ENCODE peak calls at places on chromosomes 4 and X, in eight cellular contexts. One of them, this sample, is unnamed. For H3K4me1, the result is how much of the 10 kb centered on the place peaks cover.

GRCh38 chr4:84966382-84967291 is at the start of gene WDFY3:
- DNase-seq in left ventricle myocardium inferior: peak
- DNase-seq in IMR-90: peak
- DNase-seq in upper lobe of left lung: peak
- DNase-seq in fibroblast of lung: peak
- DNase-seq in DND-41: no peak
- DNase-seq in transverse colon: peak
- DNase-seq in colonic mucosa: peak
- DNase-seq in this sample: peak

GRCh38 chr4:128782076-128782715 is 27.3 kb upstream of the JADE1 start:
- DNase-seq in DND-41: peak
- DNase-seq in colonic mucosa: peak
- DNase-seq in upper lobe of left lung: no peak
- DNase-seq in left ventricle myocardium inferior: peak
- DNase-seq in IMR-90: peak
- DNase-seq in fibroblast of lung: no peak
- DNase-seq in transverse colon: peak
- DNase-seq in this sample: no peak

GRCh38 chrX:136577562-136577961 is 45.5 kb downstream of the VGLL1 start:
- DNase-seq in colonic mucosa: peak
- DNase-seq in transverse colon: peak
- DNase-seq in left ventricle myocardium inferior: peak
- DNase-seq in fibroblast of lung: peak
- DNase-seq in IMR-90: peak
- DNase-seq in upper lobe of left lung: no peak
- DNase-seq in DND-41: peak
- DNase-seq in this sample: no peak

GRCh38 chrX:103464774-103465117 is 54.5 kb downstream of the RAB40A start:
- DNase-seq in DND-41: peak
- DNase-seq in left ventricle myocardium inferior: peak
- DNase-seq in colonic mucosa: peak
- DNase-seq in transverse colon: peak
- DNase-seq in IMR-90: peak
- DNase-seq in upper lobe of left lung: no peak
- DNase-seq in fibroblast of lung: peak
- DNase-seq in this sample: no peak

GRCh38 chr4:1368421-1369090 is 21.5 kb downstream of the UVSSA start:
- DNase-seq in DND-41: no peak
- DNase-seq in fibroblast of lung: no peak
- DNase-seq in upper lobe of left lung: peak
- DNase-seq in IMR-90: no peak
- DNase-seq in transverse colon: no peak
- DNase-seq in left ventricle myocardium inferior: peak
- DNase-seq in colonic mucosa: no peak
- DNase-seq in this sample: peak

GRCh38 chr4:156547439-156547838 is 424.2 kb downstream of the PDGFC start:
- DNase-seq in DND-41: no peak
- DNase-seq in fibroblast of lung: peak
- DNase-seq in left ventricle myocardium inferior: no peak
- DNase-seq in colonic mucosa: no peak
- DNase-seq in transverse colon: no peak
- DNase-seq in IMR-90: peak
- DNase-seq in upper lobe of left lung: no peak
- DNase-seq in this sample: no peak

GRCh38 chr4:182297659-182298058 is 54.5 kb downstream of the TENM3 start:
- DNase-seq in colonic mucosa: no peak
- DNase-seq in transverse colon: no peak
- DNase-seq in left ventricle myocardium inferior: no peak
- DNase-seq in upper lobe of left lung: no peak
- DNase-seq in fibroblast of lung: peak
- DNase-seq in IMR-90: peak
- DNase-seq in DND-41: no peak
- DNase-seq in this sample: no peak

GRCh38 chr4:115145393-115146160 is 32.2 kb upstream of the NDST4 start:
- DNase-seq in transverse colon: peak
- DNase-seq in IMR-90: no peak
- DNase-seq in colonic mucosa: peak
- DNase-seq in fibroblast of lung: no peak
- DNase-seq in DND-41: no peak
- DNase-seq in upper lobe of left lung: no peak
- DNase-seq in left ventricle myocardium inferior: no peak
- DNase-seq in this sample: no peak

GRCh38 chr4:65538571-65538970 is 131.7 kb downstream of the EPHA5 start:
- DNase-seq in upper lobe of left lung: no peak
- DNase-seq in left ventricle myocardium inferior: no peak
- DNase-seq in DND-41: no peak
- DNase-seq in colonic mucosa: no peak
- DNase-seq in transverse colon: no peak
- DNase-seq in fibroblast of lung: no peak
- DNase-seq in IMR-90: peak
- DNase-seq in this sample: no peak

GRCh38 chr4:4417886-4418285 is 31.0 kb downstream of the NSG1 start:
- DNase-seq in DND-41: peak
- DNase-seq in left ventricle myocardium inferior: no peak
- DNase-seq in IMR-90: no peak
- DNase-seq in upper lobe of left lung: no peak
- DNase-seq in colonic mucosa: no peak
- DNase-seq in fibroblast of lung: no peak
- DNase-seq in transverse colon: no peak
- DNase-seq in this sample: peak

GRCh38 chr4:1347410-1347864 is 429 bp downstream of the UVSSA start:
- DNase-seq in colonic mucosa: peak
- DNase-seq in transverse colon: peak
- DNase-seq in upper lobe of left lung: no peak
- DNase-seq in DND-41: no peak
- DNase-seq in fibroblast of lung: peak
- DNase-seq in left ventricle myocardium inferior: peak
- DNase-seq in IMR-90: peak
- DNase-seq in this sample: peak

GRCh38 chrX:139078761-139079160 is 367.2 kb upstream of the FGF13 start:
- DNase-seq in upper lobe of left lung: no peak
- DNase-seq in colonic mucosa: no peak
- DNase-seq in IMR-90: no peak
- DNase-seq in DND-41: no peak
- DNase-seq in fibroblast of lung: peak
- DNase-seq in transverse colon: no peak
- DNase-seq in left ventricle myocardium inferior: no peak
- DNase-seq in this sample: no peak

GRCh38 chrX:115968436-115969252 is 201.9 kb upstream of the AGTR2 start:
- DNase-seq in upper lobe of left lung: peak
- DNase-seq in DND-41: no peak
- DNase-seq in fibroblast of lung: peak
- DNase-seq in IMR-90: no peak
- DNase-seq in colonic mucosa: peak
- DNase-seq in left ventricle myocardium inferior: peak
- DNase-seq in transverse colon: peak
- DNase-seq in this sample: peak

GRCh38 chr4:83214079-83214478 is 70.5 kb downstream of the COQ2 start:
- DNase-seq in colonic mucosa: no peak
- DNase-seq in transverse colon: no peak
- DNase-seq in DND-41: no peak
- DNase-seq in IMR-90: no peak
- DNase-seq in upper lobe of left lung: no peak
- DNase-seq in left ventricle myocardium inferior: no peak
- DNase-seq in fibroblast of lung: no peak
- DNase-seq in this sample: no peak

DNA sequence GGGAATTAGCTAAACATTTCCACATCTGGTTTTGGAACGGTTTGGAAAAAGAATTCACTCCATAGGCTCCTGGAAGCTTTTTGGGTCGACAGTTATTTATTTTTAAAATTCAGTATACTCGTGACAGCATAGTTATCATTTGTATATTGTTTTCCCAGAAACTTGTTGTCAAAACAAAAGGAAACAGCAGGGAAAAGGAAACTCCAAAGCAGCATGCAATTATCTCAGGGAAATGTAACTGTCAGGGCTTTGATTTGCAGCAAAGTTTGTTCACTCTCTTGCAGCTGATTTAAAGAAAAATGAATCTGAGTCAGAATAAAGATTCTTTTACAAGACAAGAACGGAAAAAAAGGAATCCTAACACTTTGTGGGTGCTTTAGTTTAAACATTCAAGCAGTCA is 86.4 kb downstream of the PLAC1 start:
- DNase-seq in left ventricle myocardium inferior: no peak
- DNase-seq in transverse colon: no peak
- DNase-seq in colonic mucosa: no peak
- DNase-seq in fibroblast of lung: no peak
- DNase-seq in DND-41: no peak
- DNase-seq in upper lobe of left lung: no peak
- DNase-seq in IMR-90: no peak
- DNase-seq in this sample: no peak
- H3K4me1 ChIP-seq in left ventricle myocardium inferior: under half
- H3K4me1 ChIP-seq in transverse colon: under half
- H3K4me1 ChIP-seq in colonic mucosa: under half
- H3K4me1 ChIP-seq in fibroblast of lung: under half
- H3K4me1 ChIP-seq in DND-41: under half
- H3K4me1 ChIP-seq in upper lobe of left lung: under half
- H3K4me1 ChIP-seq in IMR-90: under half
- H3K4me1 ChIP-seq in this sample: under half

DNA sequence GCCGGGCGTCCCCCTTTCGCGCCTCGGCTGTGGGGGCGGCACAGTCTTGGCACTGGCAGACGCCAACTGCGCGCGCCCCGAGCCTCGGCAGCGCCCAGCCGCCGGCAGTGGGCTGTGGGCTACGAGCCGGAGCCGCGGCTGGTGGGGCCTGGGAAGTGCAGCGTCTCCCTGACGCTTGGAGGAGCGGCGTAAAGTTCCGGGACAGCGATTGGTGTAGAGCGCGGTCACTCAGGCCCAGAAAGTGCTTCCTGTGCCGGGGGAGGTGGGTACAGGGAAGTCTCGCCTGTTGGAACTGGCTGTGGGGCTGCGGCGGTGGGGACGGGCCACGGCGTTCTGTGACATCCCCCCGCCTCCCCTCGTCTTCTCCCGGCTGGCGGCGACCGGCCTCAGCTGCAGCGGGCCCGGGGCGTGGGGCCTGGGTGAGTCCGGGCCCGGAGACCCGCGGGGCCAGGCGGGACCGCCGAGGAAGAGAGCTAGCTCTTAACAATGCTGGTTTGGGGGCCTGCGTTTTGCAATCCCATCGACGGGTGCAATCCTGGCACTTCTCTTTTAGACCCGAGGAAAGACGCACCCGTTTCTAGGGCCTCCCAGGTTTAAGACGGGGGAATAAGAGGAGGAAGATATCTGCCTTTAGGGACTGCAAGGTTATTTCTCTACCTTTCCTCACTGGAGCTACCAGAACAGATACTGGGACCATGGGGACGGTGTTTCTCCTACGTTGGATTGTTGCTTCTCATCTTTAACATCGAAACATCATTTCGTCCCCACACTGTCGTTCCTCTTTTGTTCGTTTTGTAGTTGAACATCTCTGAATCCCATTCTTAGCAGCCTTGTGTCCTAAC is at the start of the genes RWDD4 and TRAPPC11:
- DNase-seq in IMR-90: peak
- DNase-seq in transverse colon: peak
- DNase-seq in left ventricle myocardium inferior: peak
- DNase-seq in upper lobe of left lung: peak
- DNase-seq in DND-41: peak
- DNase-seq in colonic mucosa: peak
- DNase-seq in fibroblast of lung: peak
- DNase-seq in this sample: peak
- TF ChIP-seq CTCF in IMR-90: peak
- TF ChIP-seq CTCF in transverse colon: no peak
- TF ChIP-seq CTCF in left ventricle myocardium inferior: peak
- TF ChIP-seq CTCF in upper lobe of left lung: peak
- TF ChIP-seq CTCF in DND-41: peak
- TF ChIP-seq CTCF in colonic mucosa: no peak
- TF ChIP-seq CTCF in fibroblast of lung: peak
- TF ChIP-seq CTCF in this sample: peak

DNA sequence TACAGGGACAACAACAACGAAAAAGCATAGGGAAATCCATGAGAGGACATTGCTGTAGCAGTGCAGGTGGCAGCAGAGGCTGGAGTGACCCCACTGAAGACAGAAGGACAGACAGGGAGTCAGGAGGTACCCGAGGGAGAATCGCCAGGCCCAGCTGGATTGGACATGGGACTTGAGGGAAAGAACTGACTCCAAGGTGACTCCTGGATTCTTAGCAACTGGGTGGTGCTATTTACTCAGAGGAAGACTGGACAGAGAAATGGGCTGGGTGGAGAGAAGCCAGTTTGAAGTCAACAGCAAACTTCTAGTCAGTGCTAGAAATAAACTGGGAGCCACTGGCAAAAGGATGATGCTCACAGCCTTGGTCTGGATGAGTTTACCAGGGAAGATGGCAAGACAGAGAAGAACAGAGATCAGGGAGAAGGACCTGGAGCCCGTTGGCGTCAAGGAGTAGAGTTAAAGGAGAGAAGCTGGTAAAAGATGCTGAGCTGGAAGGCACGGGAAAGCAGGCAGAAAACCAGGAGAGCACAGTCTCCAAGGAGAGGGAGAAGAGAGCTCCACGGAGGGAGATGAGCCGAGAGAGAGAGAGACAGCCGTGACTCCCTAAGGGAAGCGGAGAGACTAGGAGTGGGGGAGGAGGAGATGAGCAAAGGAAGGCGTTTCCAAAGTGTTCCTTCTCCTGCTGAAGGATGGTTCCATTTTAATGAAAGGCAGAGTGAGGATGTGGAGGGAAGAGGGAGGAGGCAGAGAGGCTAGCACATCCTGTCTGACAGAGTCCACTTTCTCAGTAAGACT is 119.4 kb downstream of the AFAP1 start:
- DNase-seq in IMR-90: no peak
- DNase-seq in colonic mucosa: no peak
- DNase-seq in upper lobe of left lung: no peak
- DNase-seq in DND-41: no peak
- DNase-seq in left ventricle myocardium inferior: no peak
- DNase-seq in fibroblast of lung: no peak
- DNase-seq in transverse colon: no peak
- DNase-seq in this sample: no peak
- H3K4me1 ChIP-seq in IMR-90: under half
- H3K4me1 ChIP-seq in colonic mucosa: under half
- H3K4me1 ChIP-seq in upper lobe of left lung: under half
- H3K4me1 ChIP-seq in DND-41: under half
- H3K4me1 ChIP-seq in left ventricle myocardium inferior: half or more
- H3K4me1 ChIP-seq in fibroblast of lung: under half
- H3K4me1 ChIP-seq in transverse colon: half or more
- H3K4me1 ChIP-seq in this sample: under half

DNA sequence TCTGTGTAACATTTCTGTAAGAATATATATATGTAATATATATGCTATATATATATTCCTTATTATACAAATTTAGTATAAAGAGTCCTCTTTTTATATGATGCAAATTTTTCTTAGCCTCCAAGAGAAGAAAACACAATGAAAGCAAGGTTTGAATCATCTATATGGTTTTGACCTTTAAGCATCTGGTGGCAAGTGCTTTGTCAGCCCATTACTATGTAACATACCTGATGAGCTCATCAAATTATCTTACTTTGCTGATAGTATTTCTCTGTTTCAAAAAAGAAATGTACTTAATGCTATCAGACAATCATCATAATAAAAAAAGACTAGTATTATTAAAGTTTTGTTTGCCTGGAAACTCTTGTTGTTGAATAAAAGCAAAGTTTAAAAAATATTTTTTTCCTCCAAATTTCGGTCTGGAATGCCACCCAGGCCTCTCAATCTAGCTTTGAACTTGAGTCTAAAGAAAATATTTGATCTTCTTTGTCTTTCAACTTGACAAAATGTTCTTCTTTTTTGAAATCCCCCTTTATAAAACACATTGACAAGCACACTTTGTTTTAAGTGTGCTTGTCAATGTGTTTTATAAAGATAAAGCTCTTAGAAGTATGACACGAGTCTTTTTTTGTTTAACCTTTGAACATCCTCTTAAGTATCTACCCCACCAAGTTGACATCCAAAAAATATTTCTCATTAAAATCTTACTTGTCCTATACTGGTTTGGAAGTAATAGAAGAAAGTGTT is 26.2 kb downstream of the ZNF330 start:
- DNase-seq in colonic mucosa: no peak
- DNase-seq in left ventricle myocardium inferior: no peak
- DNase-seq in transverse colon: no peak
- DNase-seq in fibroblast of lung: no peak
- DNase-seq in upper lobe of left lung: no peak
- DNase-seq in IMR-90: peak
- DNase-seq in DND-41: no peak
- DNase-seq in this sample: no peak
- TF ChIP-seq CTCF in colonic mucosa: no peak
- TF ChIP-seq CTCF in left ventricle myocardium inferior: no peak
- TF ChIP-seq CTCF in transverse colon: no peak
- TF ChIP-seq CTCF in fibroblast of lung: no peak
- TF ChIP-seq CTCF in upper lobe of left lung: no peak
- TF ChIP-seq CTCF in IMR-90: no peak
- TF ChIP-seq CTCF in DND-41: no peak
- TF ChIP-seq CTCF in this sample: no peak

This sample was measured in kidney.